ENCODE peak calls at places on chromosomes 16 and 17, in seven cellular contexts. I, P, S, T, O, R and Q are unnamed samples.

GRCh38 chr17:73720187-73720834 is 76.1 kb upstream of the SDK2 start:
- DNase-seq in O (peak), R (no peak), P (no peak), T (no peak), S (no peak), I (no peak), Q (no peak)

GRCh38 chr17:79031996-79032875 is 8.3 kb downstream of the C1QTNF1 start:
- DNase-seq in O (no peak), T (no peak), I (no peak), P (no peak), S (no peak), R (no peak), Q (no peak)

GRCh38 chr17:8022358-8023038 is 16.4 kb upstream of the ALOX15B start:
- DNase-seq in S (no peak), T (no peak), O (no peak), I (no peak), P (no peak), R (no peak), Q (no peak)

GRCh38 chr16:66894948-66895696 is 14.8 kb downstream of the PDP2 start:
- DNase-seq in R (no peak), S (no peak), T (peak), I (peak), P (peak), O (peak), Q (peak)

GRCh38 chr17:17358060-17358751 is 55.0 kb downstream of the NT5M start:
- DNase-seq in R (no peak), S (no peak), O (no peak), P (no peak), I (no peak), T (no peak), Q (no peak)

GRCh38 chr17:12691173-12691572 is 25.5 kb downstream of the MYOCD start:
- DNase-seq in I (no peak), P (no peak), S (no peak), O (no peak), R (no peak), T (no peak), Q (no peak)

GRCh38 chr17:70989301-70989700 is 820.0 kb downstream of the KCNJ2 start:
- DNase-seq in R (no peak), S (no peak), T (no peak), P (no peak), O (no peak), I (no peak), Q (no peak)

GRCh38 chr17:3911271-3912053 is 4.8 kb downstream of the P2RX1 start:
- DNase-seq in S (peak), P (no peak), O (no peak), R (no peak), I (no peak), T (no peak), Q (no peak)

GRCh38 chr17:32274101-32274500 is 8.5 kb downstream of the RHBDL3 start:
- DNase-seq in I (no peak), P (no peak), O (no peak), R (no peak), T (no peak), S (no peak), Q (no peak)

GRCh38 chr17:29596811-29597210 is 3.9 kb downstream of the ANKRD13B start:
- DNase-seq in S (no peak), I (peak), P (no peak), R (no peak), T (no peak), O (no peak), Q (no peak)
- TF ChIP-seq JUND in S (no peak), I (no peak), P (no peak), R (no peak), T (no peak), O (no peak), Q (no peak)

GRCh38 chr16:23284584-23284983 is 17.5 kb upstream of the SCNN1B start:
- DNase-seq in P (no peak), T (no peak), S (no peak), I (no peak), O (no peak), R (no peak), Q (no peak)

GRCh38 chr16:23280483-23280967 is 21.6 kb upstream of the SCNN1B start:
- DNase-seq in T (no peak), O (no peak), S (no peak), I (no peak), P (no peak), R (no peak), Q (no peak)

GRCh38 chr16:23286131-23286532 is 16.0 kb upstream of the SCNN1B start:
- DNase-seq in P (no peak), O (no peak), I (no peak), R (no peak), T (no peak), S (no peak), Q (no peak)

GRCh38 chr16:23283571-23283970 is 18.5 kb upstream of the SCNN1B start:
- DNase-seq in T (no peak), I (no peak), R (no peak), P (no peak), O (no peak), S (no peak), Q (no peak)

GRCh38 chr16:23282508-23282907 is 19.6 kb upstream of the SCNN1B start:
- DNase-seq in P (no peak), I (no peak), O (no peak), R (no peak), S (no peak), T (no peak), Q (no peak)
- TF ChIP-seq JUND in P (no peak), I (no peak), O (no peak), R (no peak), S (no peak), T (no peak), Q (no peak)

DNA sequence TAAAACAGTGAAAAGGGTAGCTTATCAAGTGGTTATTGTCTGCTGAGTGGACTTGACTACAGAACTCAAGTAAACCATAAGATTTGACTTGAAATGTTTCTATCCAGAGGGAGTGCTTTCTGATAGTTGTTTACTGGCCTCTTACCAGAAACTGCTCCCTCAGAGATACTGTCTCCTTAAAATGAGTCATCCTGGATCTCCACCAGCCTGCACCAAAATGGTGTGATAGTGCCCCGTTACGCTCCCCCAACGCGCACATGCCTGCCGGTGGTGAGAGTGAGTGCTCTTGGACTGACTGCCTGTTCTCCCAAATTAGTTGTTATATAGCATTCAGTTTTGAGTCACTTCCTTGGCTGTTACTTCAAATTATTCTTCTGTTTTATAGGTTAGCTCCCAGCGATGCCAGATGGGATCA is 22.9 kb downstream of the PRCD start:
- DNase-seq in S (no peak), T (peak), O (no peak), I (peak), R (no peak), P (no peak), Q (no peak)
- TF ChIP-seq JUND in S (no peak), T (peak), O (no peak), I (peak), R (no peak), P (no peak), Q (no peak)

DNA sequence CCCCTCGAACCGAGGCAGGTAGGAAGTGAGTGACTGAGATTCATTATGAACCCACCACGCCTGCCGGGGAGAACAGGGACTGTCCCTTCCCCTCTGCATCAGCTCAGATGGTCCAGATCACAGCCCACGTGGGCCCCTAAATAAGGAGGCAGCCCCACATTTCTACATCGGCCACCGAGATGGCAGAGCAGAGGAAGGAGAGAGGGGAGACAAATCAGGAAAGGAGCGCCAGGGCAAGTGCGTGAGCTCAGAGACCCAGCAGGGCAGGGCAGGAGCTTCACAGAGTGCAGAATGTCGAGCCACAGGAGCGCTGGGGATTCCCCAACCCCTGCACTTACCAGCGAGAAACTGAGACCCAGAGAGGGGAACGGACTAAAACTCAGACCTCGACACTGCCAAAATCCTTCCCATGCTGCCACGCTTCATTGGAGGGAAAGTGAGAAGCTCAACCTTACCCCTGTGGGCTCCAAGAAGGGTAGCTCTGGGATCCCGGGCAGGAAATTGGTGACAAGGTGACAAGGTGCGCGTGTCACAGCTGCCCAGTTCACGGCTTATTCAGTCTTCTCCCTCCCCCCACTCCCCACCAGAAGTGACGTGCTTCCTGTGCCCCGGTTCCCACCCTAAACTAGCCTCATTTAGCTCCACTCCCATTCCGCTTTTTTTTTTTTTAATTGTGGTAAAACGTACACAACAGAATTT is at the start of gene ICAM2:
- DNase-seq in R (no peak), T (no peak), O (no peak), S (peak), P (no peak), I (no peak), Q (no peak)
- TF ChIP-seq JUND in R (no peak), T (no peak), O (no peak), S (no peak), P (no peak), I (no peak), Q (no peak)